ENCODE peak calls at places on chromosomes 6 and 20, in nine cellular contexts. F is sigmoid colon, A is IMR-90, D is transverse colon, C is tibial nerve, O is H1, G is body of pancreas, M is Peyer's patch, S is right lobe of liver. R is an unnamed sample.

GRCh38 chr20:41782730-41783406 is 164.7 kb upstream of the CHD6 start:
- DNase-seq in F (no peak), A (no peak), D (no peak), C (no peak), O (no peak), G (no peak), M (no peak), S (no peak), R (no peak)

GRCh38 chr6:17224056-17224455 is 57.1 kb upstream of the RBM24 start:
- DNase-seq in F (no peak), A (no peak), D (no peak), C (no peak), O (no peak), G (no peak), M (no peak), S (no peak), R (no peak)

GRCh38 chr20:58880441-58880840 is 27.9 kb downstream of the GNAS start:
- DNase-seq in F (no peak), A (no peak), D (no peak), C (no peak), O (no peak), G (no peak), M (no peak), S (no peak), R (no peak)

GRCh38 chr6:34554593-34555322 is 1.4 kb downstream of the SPDEF start:
- DNase-seq in F (no peak), A (no peak), D (no peak), C (no peak), O (no peak), G (no peak), M (peak; percentile 63), S (no peak), R (no peak)

GRCh38 chr6:80151641-80152040 is 45.2 kb downstream of the BCKDHB start:
- DNase-seq in F (no peak), A (no peak), D (no peak), C (no peak), O (no peak), G (no peak), M (no peak), S (no peak), R (no peak)

GRCh38 chr6:16841241-16841640 is 80.0 kb upstream of the ATXN1 start:
- DNase-seq in F (no peak), A (peak; percentile 7), D (no peak), C (no peak), O (no peak), G (no peak), M (no peak), S (no peak), R (no peak)

GRCh38 chr6:45830441-45831139 is 185.1 kb downstream of the CLIC5 start:
- DNase-seq in F (no peak), A (no peak), D (peak; percentile 35), C (no peak), O (no peak), G (no peak), M (no peak), S (no peak), R (no peak)

GRCh38 chr6:146965110-146965689 is 239.0 kb upstream of the STXBP5 start:
- DNase-seq in F (no peak), A (no peak), D (no peak), C (no peak), O (no peak), G (no peak), M (no peak), S (no peak), R (no peak)

GRCh38 chr6:28802417-28803336 is 121.1 kb downstream of the TRIM27 start:
- DNase-seq in F (no peak), A (peak; percentile 65), D (no peak), C (no peak), O (peak; percentile 50), G (no peak), M (no peak), S (no peak), R (no peak)

GRCh38 chr6:35568967-35569606 is 56.4 kb upstream of the TULP1 start:
- DNase-seq in F (peak; percentile 80), A (no peak), D (peak; percentile 58), C (peak; percentile 56), O (no peak), G (peak; percentile 61), M (peak; percentile 77), S (peak; percentile 64), R (peak; percentile 92)

GRCh38 chr6:169934699-169935347 is 183.4 kb downstream of the ERMARD start:
- DNase-seq in F (no peak), A (no peak), D (no peak), C (no peak), O (no peak), G (no peak), M (no peak), S (no peak), R (no peak)

GRCh38 chr6:26028753-26029569 is 58.3 kb upstream of the HFE start:
- DNase-seq in F (no peak), A (peak; percentile 37), D (no peak), C (no peak), O (no peak), G (no peak), M (no peak), S (no peak), R (no peak)

GRCh38 chr6:6002809-6003333 is 3.9 kb downstream of the NRN1 start:
- DNase-seq in F (no peak), A (no peak), D (no peak), C (no peak), O (no peak), G (no peak), M (no peak), S (no peak), R (no peak)

GRCh38 chr6:37306026-37306425 is 47.8 kb upstream of the RNF8 start:
- DNase-seq in F (no peak), A (no peak), D (no peak), C (no peak), O (no peak), G (no peak), M (no peak), S (no peak), R (no peak)
- H3K4me3 ChIP-seq in F (no peak overlapping the region), A (no peak overlapping the region), D (no peak overlapping the region), C (no peak overlapping the region), O (no peak overlapping the region), G (no peak overlapping the region), M (no peak overlapping the region), S (no peak overlapping the region), R (no peak overlapping the region)

DNA sequence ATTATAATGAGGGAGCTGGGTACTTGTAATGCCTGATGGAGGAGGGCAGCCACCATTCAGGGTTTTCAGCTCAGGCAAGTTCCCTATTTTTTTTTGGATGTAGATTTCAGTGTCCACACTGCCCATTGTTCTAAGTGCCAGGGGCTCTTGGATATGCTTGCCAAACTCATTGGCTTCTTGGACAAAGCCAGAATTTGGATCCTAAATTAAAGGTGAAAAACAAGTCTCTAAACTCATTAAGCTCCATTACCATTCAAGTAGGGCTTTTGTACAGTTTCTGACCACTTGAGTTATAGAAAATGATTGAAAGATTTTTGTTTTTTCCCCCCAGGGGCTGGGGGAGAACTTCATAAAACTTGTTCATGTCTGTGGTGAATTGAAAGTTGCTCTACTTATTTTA is 45.8 kb downstream of the TIAM2 start:
- DNase-seq in F (no peak), A (no peak), D (no peak), C (no peak), O (no peak), G (no peak), M (no peak), S (no peak), R (no peak)
- TF ChIP-seq CTCF in F (no peak), A (no peak), D (no peak), C (no peak), O (no peak), G (no peak), M (no peak), S (no peak), R (no peak)

GRCh38 chr20:38748863-38749153 is 548 bp downstream of the ACTR5 start:
- DNase-seq in F (no peak), A (no peak), D (peak; percentile 79), C (no peak), O (no peak), G (no peak), M (no peak), S (no peak), R (peak; percentile 24)

GRCh38 chr20:38747495-38748096 is 664 bp upstream of the ACTR5 start:
- DNase-seq in F (no peak), A (no peak), D (no peak), C (no peak), O (no peak), G (peak; percentile 31), M (no peak), S (no peak), R (no peak)

GRCh38 chr20:38751360-38751976 is 3.2 kb downstream of the ACTR5 start:
- DNase-seq in F (no peak), A (peak; percentile 46), D (no peak), C (peak; percentile 31), O (no peak), G (no peak), M (no peak), S (no peak), R (peak; percentile 48)

GRCh38 chr20:38745757-38746156 is 2.5 kb upstream of the ACTR5 start:
- DNase-seq in F (no peak), A (no peak), D (no peak), C (no peak), O (no peak), G (no peak), M (no peak), S (no peak), R (no peak)

DNA sequence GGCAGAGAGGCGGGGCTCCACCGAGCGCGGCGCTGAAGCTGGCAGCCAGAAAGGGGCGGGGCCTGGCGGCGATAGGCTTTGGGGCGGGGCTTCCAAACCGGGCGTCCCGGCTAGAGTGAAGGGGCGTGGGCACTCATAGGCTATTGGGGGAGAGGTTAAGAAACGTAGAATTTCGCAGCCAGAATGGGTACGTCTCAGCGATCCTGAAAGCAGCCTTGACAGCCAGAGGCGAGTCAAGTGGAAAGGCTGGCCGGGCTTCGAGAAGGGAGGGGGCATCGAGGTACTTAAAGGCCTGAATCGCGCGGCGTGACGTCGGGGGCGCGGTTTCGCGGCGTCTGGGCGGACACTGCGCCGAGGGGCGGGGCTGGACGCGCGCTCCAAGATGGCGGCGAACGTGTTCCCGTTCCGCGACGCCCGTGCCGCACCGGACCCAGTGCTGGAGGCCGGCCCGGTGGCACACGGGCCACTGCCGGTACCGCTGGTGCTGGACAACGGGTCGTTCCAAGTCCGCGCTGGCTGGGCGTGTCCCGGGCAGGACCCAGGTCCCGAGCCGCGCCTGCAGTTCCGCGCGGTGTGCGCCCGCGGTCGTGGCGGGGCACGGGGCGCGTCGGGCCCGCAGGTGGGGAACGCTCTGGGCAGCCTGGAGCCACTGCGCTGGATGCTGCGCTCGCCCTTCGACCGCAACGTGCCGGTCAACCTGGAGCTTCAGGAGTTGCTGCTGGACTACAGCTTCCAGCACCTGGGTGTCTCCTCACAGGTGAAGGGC is at the start of gene ACTR5:
- DNase-seq in F (peak; percentile 95), A (peak; percentile 80), D (peak; percentile 97), C (peak; percentile 88), O (no peak), G (peak; percentile 95), M (peak; percentile 98), S (peak; percentile 96), R (peak; percentile 88)
- TF ChIP-seq POLR2A in F (no peak), A (peak; percentile 27), D (peak; percentile 52), C (peak; percentile 50), O (no peak), G (peak; percentile 70), M (peak; percentile 43), S (peak; percentile 57), R (no peak)

DNA sequence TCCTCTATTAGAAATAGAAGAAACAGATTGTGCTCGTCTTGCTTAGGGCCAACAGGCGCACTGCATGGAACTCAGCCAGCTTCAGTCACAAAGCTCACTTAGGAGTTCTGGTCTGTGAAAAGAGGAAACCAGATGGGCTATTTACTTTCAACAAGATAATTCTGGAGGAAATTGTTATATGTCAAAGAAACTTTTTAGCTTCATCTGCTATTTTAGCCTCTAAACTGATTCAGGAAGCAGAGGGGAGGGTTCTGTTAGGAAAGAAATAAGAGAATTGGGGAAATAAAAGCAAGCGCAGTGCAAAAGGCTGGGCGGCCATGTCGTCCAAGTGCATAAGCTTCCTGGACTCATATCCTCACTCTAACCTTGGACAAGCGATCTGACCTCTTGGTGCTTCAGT is 21.3 kb downstream of the PRKN start:
- DNase-seq in F (peak; percentile 89), A (no peak), D (peak; percentile 27), C (peak; percentile 60), O (no peak), G (peak; percentile 55), M (no peak), S (peak; percentile 65), R (no peak)
- H3K4me3 ChIP-seq in F (no peak overlapping the region), A (no peak overlapping the region), D (no peak overlapping the region), C (peak overlapping the region; percentile 13), O (no peak overlapping the region), G (no peak overlapping the region), M (no peak overlapping the region), S (no peak overlapping the region), R (no peak overlapping the region)

R was measured in lower leg skin.